ENCODE peak calls at places on chromosomes 4 and X, in six cellular contexts. One of them, this sample, is unnamed.
A peak's percentile ranks its signal among the peaks of the same experiment; 100 is the strongest.

GRCh38 chr4:185577592-185577940 is 42.3 kb upstream of the PDLIM3 start:
- DNase-seq in fibroblast of lung: no peak
- DNase-seq in GM23248: no peak
- DNase-seq in SK-N-MC: no peak
- DNase-seq in adipocyte: no peak
- DNase-seq in neuronal stem cell: no peak
- DNase-seq in this sample: no peak

GRCh38 chrX:150253946-150254615 is 109.0 kb upstream of the MAMLD1 start:
- DNase-seq in fibroblast of lung: no peak
- DNase-seq in GM23248: no peak
- DNase-seq in SK-N-MC: no peak
- DNase-seq in adipocyte: peak; percentile 1
- DNase-seq in neuronal stem cell: no peak
- DNase-seq in this sample: no peak

GRCh38 chr4:13891544-13891939 is 264.0 kb upstream of the BOD1L1 start:
- DNase-seq in fibroblast of lung: peak; percentile 56
- DNase-seq in GM23248: peak; percentile 49
- DNase-seq in SK-N-MC: no peak
- DNase-seq in adipocyte: peak; percentile 32
- DNase-seq in neuronal stem cell: no peak
- DNase-seq in this sample: no peak

GRCh38 chrX:3384330-3384729 is 37.9 kb upstream of the MXRA5 start:
- DNase-seq in fibroblast of lung: peak; percentile 87
- DNase-seq in GM23248: peak; percentile 10
- DNase-seq in SK-N-MC: no peak
- DNase-seq in adipocyte: peak; percentile 19
- DNase-seq in neuronal stem cell: no peak
- DNase-seq in this sample: no peak

GRCh38 chrX:41350150-41350975 is 16.4 kb downstream of the DDX3X start:
- DNase-seq in fibroblast of lung: peak; percentile 39
- DNase-seq in GM23248: peak; percentile 45
- DNase-seq in SK-N-MC: no peak
- DNase-seq in adipocyte: no peak
- DNase-seq in neuronal stem cell: no peak
- DNase-seq in this sample: no peak

GRCh38 chr4:152936446-152937279 is 540 bp downstream of the FHDC1 start:
- DNase-seq in fibroblast of lung: peak; percentile 44
- DNase-seq in GM23248: peak; percentile 62
- DNase-seq in SK-N-MC: no peak
- DNase-seq in adipocyte: peak; percentile 60
- DNase-seq in neuronal stem cell: peak; percentile 45
- DNase-seq in this sample: peak; percentile 33

GRCh38 chrX:67338262-67338661 is 205.6 kb upstream of the AR start:
- DNase-seq in fibroblast of lung: no peak
- DNase-seq in GM23248: no peak
- DNase-seq in SK-N-MC: no peak
- DNase-seq in adipocyte: no peak
- DNase-seq in neuronal stem cell: no peak
- DNase-seq in this sample: no peak

GRCh38 chrX:10126834-10127233 is 29.9 kb upstream of the CLCN4 start:
- DNase-seq in fibroblast of lung: no peak
- DNase-seq in GM23248: no peak
- DNase-seq in SK-N-MC: no peak
- DNase-seq in adipocyte: no peak
- DNase-seq in neuronal stem cell: no peak
- DNase-seq in this sample: no peak

GRCh38 chr4:3307060-3307459 is 14.2 kb downstream of the RGS12 start:
- DNase-seq in fibroblast of lung: no peak
- DNase-seq in GM23248: no peak
- DNase-seq in SK-N-MC: no peak
- DNase-seq in adipocyte: no peak
- DNase-seq in neuronal stem cell: no peak
- DNase-seq in this sample: no peak
- H3K9ac ChIP-seq in fibroblast of lung: no peak overlapping the region
- H3K9ac ChIP-seq in GM23248: no peak overlapping the region
- H3K9ac ChIP-seq in SK-N-MC: no peak overlapping the region
- H3K9ac ChIP-seq in adipocyte: no peak overlapping the region
- H3K9ac ChIP-seq in neuronal stem cell: no peak overlapping the region
- H3K9ac ChIP-seq in this sample: no peak overlapping the region

GRCh38 chr4:155705664-155706063 is 39.0 kb downstream of the GUCY1A1 start:
- DNase-seq in fibroblast of lung: peak; percentile 84
- DNase-seq in GM23248: no peak
- DNase-seq in SK-N-MC: no peak
- DNase-seq in adipocyte: peak; percentile 15
- DNase-seq in neuronal stem cell: peak; percentile 43
- DNase-seq in this sample: no peak
- H3K9ac ChIP-seq in fibroblast of lung: no peak overlapping the region
- H3K9ac ChIP-seq in GM23248: no peak overlapping the region
- H3K9ac ChIP-seq in SK-N-MC: no peak overlapping the region
- H3K9ac ChIP-seq in adipocyte: no peak overlapping the region
- H3K9ac ChIP-seq in neuronal stem cell: no peak overlapping the region
- H3K9ac ChIP-seq in this sample: no peak overlapping the region

DNA sequence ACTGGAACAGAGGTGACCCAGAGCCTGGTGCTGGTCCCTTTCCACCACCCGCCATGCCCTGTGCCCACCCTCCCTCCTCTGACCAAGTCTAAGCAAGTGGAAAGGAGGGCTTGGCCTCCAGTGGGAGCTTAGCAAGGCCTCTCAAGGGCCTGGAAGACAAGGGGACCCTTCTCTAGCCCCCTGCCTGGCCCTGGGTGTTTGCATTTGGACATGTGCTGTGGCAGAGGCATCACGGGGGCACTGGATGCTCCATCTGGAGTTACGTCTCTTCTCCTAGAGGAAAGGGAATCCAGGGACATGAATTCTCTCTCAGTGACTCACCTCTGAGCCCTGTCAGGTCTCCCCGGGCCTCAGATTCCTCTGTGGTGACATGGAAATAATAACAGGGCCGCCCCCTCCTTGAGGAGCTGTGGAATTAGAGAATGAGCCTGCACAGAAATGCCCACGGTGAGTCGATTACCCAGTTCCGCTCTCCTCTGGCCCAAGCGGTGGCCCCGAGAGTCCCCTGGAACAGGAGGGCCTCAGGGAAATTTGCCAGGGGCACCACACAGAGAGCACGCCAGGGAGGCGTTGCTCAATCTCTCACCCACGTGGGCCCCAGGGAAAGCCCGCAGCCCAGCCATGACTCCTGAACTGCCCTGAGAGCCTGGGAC is 189.7 kb downstream of the BCOR start:
- DNase-seq in fibroblast of lung: peak; percentile 95
- DNase-seq in GM23248: peak; percentile 94
- DNase-seq in SK-N-MC: no peak
- DNase-seq in adipocyte: peak; percentile 87
- DNase-seq in neuronal stem cell: no peak
- DNase-seq in this sample: peak; percentile 40
- H3K9ac ChIP-seq in fibroblast of lung: no peak overlapping the region
- H3K9ac ChIP-seq in GM23248: peak overlapping the region; percentile 64
- H3K9ac ChIP-seq in SK-N-MC: no peak overlapping the region
- H3K9ac ChIP-seq in adipocyte: peak overlapping the region; percentile 44
- H3K9ac ChIP-seq in neuronal stem cell: no peak overlapping the region
- H3K9ac ChIP-seq in this sample: peak overlapping the region; percentile 61

DNA sequence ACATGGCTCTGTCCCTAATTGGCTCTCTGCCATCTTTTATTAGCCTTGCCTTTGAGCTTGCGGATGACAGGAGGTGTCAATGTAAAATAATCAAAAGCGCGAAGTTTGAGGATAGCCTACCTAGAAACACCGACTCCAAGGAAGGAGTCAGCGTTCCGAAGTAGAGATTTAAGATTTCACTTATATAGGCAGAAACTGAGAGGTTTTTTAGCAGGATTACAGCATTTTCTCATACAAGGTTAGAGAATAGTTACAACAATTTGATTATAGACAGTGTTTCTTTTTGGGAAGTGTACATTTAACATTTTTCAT is 499 bp upstream of the NFXL1 start:
- DNase-seq in fibroblast of lung: no peak
- DNase-seq in GM23248: no peak
- DNase-seq in SK-N-MC: no peak
- DNase-seq in adipocyte: no peak
- DNase-seq in neuronal stem cell: no peak
- DNase-seq in this sample: no peak
- H3K9ac ChIP-seq in fibroblast of lung: no peak overlapping the region
- H3K9ac ChIP-seq in GM23248: peak overlapping the region; percentile 61
- H3K9ac ChIP-seq in SK-N-MC: peak overlapping the region; percentile 81
- H3K9ac ChIP-seq in adipocyte: peak overlapping the region; percentile 76
- H3K9ac ChIP-seq in neuronal stem cell: no peak overlapping the region
- H3K9ac ChIP-seq in this sample: peak overlapping the region; percentile 57

GRCh38 chr4:74534936-74535335 is 90.0 kb downstream of the AREG start:
- DNase-seq in fibroblast of lung: no peak
- DNase-seq in GM23248: peak; percentile 41
- DNase-seq in SK-N-MC: no peak
- DNase-seq in adipocyte: peak; percentile 36
- DNase-seq in neuronal stem cell: no peak
- DNase-seq in this sample: no peak

GRCh38 chr4:74536557-74536956 is 91.6 kb downstream of the AREG start:
- DNase-seq in fibroblast of lung: no peak
- DNase-seq in GM23248: peak; percentile 40
- DNase-seq in SK-N-MC: no peak
- DNase-seq in adipocyte: no peak
- DNase-seq in neuronal stem cell: no peak
- DNase-seq in this sample: no peak

GRCh38 chr4:74531952-74532794 is 87.2 kb downstream of the AREG start:
- DNase-seq in fibroblast of lung: peak; percentile 66
- DNase-seq in GM23248: peak; percentile 78
- DNase-seq in SK-N-MC: no peak
- DNase-seq in adipocyte: peak; percentile 91
- DNase-seq in neuronal stem cell: peak; percentile 35
- DNase-seq in this sample: peak; percentile 33

GRCh38 chr4:74535471-74535870 is 90.5 kb downstream of the AREG start:
- DNase-seq in fibroblast of lung: no peak
- DNase-seq in GM23248: no peak
- DNase-seq in SK-N-MC: no peak
- DNase-seq in adipocyte: no peak
- DNase-seq in neuronal stem cell: no peak
- DNase-seq in this sample: no peak

DNA sequence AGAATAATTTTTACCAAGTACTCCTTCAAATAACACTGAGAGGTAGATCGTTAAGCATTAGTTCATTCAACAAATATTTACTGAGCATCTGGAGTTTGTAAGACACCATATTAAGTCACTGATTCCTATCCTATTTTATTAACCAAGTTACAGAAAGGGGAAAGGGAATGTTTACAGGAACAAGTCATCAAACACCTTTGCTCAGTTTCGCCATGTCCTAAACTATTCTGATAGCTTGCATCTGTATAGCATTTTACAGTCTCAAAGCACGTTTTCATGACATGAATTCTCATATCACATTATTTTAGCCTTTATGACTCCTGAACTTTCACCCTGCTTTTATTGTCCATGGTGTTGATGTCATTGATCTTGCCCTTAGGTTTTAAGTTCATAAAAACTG is 89.2 kb downstream of the AREG start:
- DNase-seq in fibroblast of lung: no peak
- DNase-seq in GM23248: no peak
- DNase-seq in SK-N-MC: no peak
- DNase-seq in adipocyte: no peak
- DNase-seq in neuronal stem cell: no peak
- DNase-seq in this sample: no peak
- H3K9ac ChIP-seq in fibroblast of lung: no peak overlapping the region
- H3K9ac ChIP-seq in GM23248: no peak overlapping the region
- H3K9ac ChIP-seq in SK-N-MC: no peak overlapping the region
- H3K9ac ChIP-seq in adipocyte: no peak overlapping the region
- H3K9ac ChIP-seq in neuronal stem cell: no peak overlapping the region
- H3K9ac ChIP-seq in this sample: no peak overlapping the region

DNA sequence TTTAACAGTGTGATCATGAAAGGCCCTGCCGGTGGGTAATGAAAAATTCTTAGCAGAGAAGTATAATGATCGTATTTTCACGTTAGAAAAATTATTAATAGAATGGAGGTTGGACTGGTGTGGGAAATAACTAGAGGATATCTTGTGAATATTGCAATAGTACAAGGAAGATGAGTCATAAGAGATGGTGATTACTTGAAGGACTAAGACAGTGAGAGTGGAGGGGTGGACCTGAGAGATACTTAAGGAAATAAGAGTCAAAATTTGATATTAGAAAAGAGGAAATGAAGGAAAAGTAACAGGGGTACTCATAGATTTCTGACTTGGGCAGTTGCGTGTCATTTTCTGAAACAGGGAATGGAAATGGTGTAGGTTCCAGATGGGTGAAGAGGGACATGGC is 1.8 kb upstream of the USP53 start:
- DNase-seq in fibroblast of lung: no peak
- DNase-seq in GM23248: peak; percentile 74
- DNase-seq in SK-N-MC: no peak
- DNase-seq in adipocyte: no peak
- DNase-seq in neuronal stem cell: no peak
- DNase-seq in this sample: no peak
- H3K9ac ChIP-seq in fibroblast of lung: no peak overlapping the region
- H3K9ac ChIP-seq in GM23248: no peak overlapping the region
- H3K9ac ChIP-seq in SK-N-MC: no peak overlapping the region
- H3K9ac ChIP-seq in adipocyte: peak overlapping the region; percentile 96
- H3K9ac ChIP-seq in neuronal stem cell: no peak overlapping the region
- H3K9ac ChIP-seq in this sample: no peak overlapping the region

DNA sequence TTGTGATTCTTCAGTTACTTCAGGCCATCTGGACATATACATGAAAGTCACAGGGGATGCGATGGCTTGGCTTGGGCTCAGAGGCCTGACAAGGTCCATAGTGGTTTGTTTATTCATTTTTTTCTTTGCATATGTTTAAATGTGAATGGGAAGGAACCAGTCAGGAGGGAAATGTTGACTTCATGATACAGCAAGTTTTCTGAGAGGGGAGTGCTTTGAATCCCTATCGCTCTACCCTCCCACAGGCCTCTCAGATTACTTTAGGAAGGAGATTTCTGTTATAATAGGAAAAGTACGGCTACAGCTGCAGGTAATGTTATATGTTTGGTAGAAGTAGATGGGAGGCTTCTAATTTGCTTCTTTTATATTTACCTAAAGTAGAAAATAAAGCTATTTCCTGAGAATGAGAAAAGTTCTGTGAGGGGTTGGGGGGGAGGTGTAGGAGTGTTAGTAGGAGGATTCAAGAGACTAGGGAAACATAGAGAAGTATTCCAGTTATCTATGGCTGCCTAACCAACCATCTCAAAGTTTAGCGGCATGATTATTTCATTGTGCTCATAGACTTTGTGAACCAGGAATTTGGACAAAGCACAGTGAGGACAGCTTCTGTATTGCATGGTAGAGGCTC is 323.0 kb downstream of the RAPGEF2 start:
- DNase-seq in fibroblast of lung: no peak
- DNase-seq in GM23248: no peak
- DNase-seq in SK-N-MC: no peak
- DNase-seq in adipocyte: no peak
- DNase-seq in neuronal stem cell: no peak
- DNase-seq in this sample: no peak
- H3K9ac ChIP-seq in fibroblast of lung: no peak overlapping the region
- H3K9ac ChIP-seq in GM23248: no peak overlapping the region
- H3K9ac ChIP-seq in SK-N-MC: no peak overlapping the region
- H3K9ac ChIP-seq in adipocyte: no peak overlapping the region
- H3K9ac ChIP-seq in neuronal stem cell: no peak overlapping the region
- H3K9ac ChIP-seq in this sample: no peak overlapping the region

This sample was measured in NT2/D1.